ENCODE peak calls at places on chromosomes 11 and 22, in four cellular contexts. E, Y, I and F are unnamed samples.

GRCh38 chr11:100810146-100810545 is 123.1 kb downstream of the ARHGAP42 start:
- DNase-seq in Y (no peak), I (peak; percentile 62), E (no peak), F (no peak)

GRCh38 chr11:123493393-123494063 is 63.5 kb downstream of the GRAMD1B start:
- DNase-seq in Y (no peak), E (no peak), I (no peak), F (no peak)

GRCh38 chr22:37775785-37776638 is 31.7 kb upstream of the GCAT start:
- DNase-seq in I (peak; percentile 83), E (no peak), Y (no peak), F (no peak)

GRCh38 chr22:44369241-44369652 is 56.5 kb upstream of the SHISAL1 start:
- DNase-seq in E (no peak), Y (no peak), I (no peak), F (no peak)

GRCh38 chr11:133506551-133507094 is 25.7 kb downstream of the OPCML start:
- DNase-seq in E (no peak), Y (no peak), I (no peak), F (no peak)

GRCh38 chr11:117160826-117161225 is 16.7 kb downstream of the PAFAH1B2 start:
- DNase-seq in Y (no peak), I (peak; percentile 55), E (no peak), F (no peak)

GRCh38 chr11:57644748-57645715 is 4.7 kb downstream of the YPEL4 start:
- DNase-seq in I (peak; percentile 74), E (peak; percentile 78), Y (peak; percentile 46), F (peak; percentile 79)

GRCh38 chr11:64466115-64466718 is 107.3 kb downstream of the RPS6KA4 start:
- DNase-seq in E (no peak), I (no peak), Y (no peak), F (no peak)

GRCh38 chr11:57311109-57311936 is 13.4 kb downstream of the TNKS1BP1 start:
- DNase-seq in I (peak; percentile 97), Y (peak; percentile 87), E (peak; percentile 97), F (peak; percentile 83)

DNA sequence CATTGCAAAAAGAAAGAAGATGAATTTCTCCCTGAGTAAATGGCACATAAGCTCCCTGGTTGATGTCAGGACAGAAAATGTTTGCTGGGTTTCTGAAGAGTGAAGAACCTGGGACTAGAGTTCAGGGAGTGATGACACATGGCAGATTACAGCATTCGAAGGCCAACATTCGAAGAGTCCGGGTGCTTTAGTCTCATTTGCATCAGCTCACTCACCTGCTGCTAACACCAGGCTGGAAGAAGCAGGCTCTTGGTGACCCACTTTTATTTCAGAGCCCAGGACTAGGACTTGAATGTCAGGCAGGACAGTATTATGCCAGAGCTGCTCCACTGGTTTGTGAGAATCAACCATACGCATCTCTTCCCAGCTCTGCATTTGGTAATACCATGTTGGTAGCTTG is 135.7 kb upstream of the TTC12 start:
- DNase-seq in Y (no peak), E (no peak), I (no peak), F (no peak)
- H3K4me3 ChIP-seq in Y (no peak overlapping the region), E (no peak overlapping the region), I (no peak overlapping the region), F (no peak overlapping the region)

DNA sequence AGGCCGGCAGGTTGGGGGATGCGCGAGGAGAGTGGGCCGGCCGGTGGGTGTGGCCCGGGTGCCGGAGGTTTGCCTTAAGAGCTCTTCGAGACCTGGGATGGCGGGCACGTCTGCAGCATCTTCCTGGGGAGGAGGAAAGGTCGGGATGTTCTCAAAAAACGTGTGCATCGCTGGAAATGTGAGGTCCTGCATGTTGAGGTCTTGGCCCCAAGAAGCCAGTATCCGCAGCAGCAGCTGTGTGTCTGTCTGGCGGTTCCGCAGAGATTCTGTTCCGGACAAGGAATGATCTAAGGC is 1.4 kb downstream of the NAV2 start:
- DNase-seq in E (no peak), I (no peak), Y (no peak), F (no peak)
- H3K4me3 ChIP-seq in E (peak overlapping the region; percentile 76), I (peak overlapping the region; percentile 71), Y (peak overlapping the region; percentile 92), F (no peak overlapping the region)

DNA sequence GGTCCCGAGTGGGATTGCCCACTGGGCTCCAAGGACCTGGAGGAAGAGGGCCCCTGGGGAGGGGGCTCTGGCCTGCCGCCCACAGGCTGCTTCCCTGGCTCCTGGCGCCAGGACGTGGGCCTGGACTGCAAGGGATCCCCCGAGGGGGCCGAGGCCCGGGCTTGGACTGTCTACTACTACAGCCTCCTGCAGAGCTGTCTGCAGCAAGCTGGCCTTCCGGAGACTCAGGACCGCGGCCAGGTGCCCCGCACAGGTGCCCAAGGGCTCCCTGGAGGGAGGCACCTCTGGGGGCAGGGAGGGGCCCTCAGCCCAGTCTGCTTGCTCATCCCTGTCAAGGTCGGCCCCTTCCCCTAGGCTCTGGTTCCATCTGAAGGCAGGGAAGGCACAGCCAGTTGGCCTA is 1.9 kb downstream of the CARNS1 start:
- DNase-seq in Y (no peak), E (no peak), I (no peak), F (no peak)
- H3K4me3 ChIP-seq in Y (no peak overlapping the region), E (no peak overlapping the region), I (no peak overlapping the region), F (peak overlapping the region; percentile 15)

DNA sequence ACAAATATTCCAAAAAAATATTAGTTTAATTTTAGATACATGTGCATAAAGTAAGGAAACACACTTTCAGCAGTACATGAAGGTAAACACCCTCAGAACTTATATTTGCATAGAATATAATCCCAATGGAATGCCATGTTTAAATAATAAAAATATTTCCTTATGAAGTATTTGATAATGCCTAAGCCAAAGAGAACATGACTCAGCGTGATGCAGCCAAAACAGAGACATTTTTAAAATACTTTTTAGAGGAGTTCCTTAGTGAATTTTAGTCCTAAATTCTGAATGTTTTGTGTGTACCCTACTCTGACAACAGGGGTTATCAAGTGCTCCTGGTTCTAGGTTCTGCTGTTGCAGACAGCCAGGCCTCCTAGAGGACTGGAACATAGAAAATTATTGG is 39.1 kb upstream of the POU2AF2 start:
- DNase-seq in Y (no peak), I (no peak), E (no peak), F (no peak)
- H3K4me3 ChIP-seq in Y (no peak overlapping the region), I (no peak overlapping the region), E (no peak overlapping the region), F (no peak overlapping the region)

DNA sequence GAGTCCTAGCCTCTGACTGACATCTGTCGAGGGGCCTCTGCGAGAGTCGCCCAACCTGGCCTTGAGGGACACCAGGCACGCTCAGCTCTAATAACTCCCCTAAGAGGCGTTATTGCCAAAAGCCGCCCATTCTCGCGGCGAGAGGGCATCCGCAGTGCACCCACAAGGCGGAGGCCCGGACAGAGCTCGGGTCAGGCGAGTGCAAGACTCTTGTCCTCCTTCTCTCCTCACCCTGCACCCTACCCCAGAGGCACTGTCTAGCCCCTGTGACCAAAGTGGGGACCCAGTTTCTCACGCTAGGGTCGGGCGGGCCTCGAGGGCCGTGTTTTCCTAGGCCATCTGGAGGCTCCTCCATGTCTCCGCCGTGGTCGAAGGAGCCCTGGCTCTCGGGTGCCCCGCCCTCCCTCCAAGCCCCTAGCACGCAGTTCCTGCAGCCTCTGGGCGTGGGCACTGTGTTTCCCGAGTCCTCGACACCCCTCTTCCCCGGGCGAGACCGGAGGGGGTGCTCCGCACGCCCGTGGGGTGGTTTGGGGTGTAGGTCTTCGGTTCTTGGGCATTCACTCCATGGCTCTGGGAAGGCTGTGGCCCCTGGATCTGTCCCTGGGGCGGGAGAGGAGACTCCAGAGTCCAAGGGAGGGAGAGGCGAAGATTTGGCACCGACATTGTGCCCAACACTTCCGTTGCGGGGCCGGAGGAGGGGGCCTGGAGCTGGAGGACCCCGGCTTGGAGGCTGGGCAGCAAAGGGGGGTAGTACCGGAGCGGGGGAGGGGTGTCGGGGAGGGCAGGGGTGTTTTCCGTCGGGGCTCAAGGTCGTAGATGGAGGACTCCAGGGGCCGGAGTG is 1.0 kb downstream of the CHRM4 start:
- DNase-seq in I (peak; percentile 18), Y (no peak), E (no peak), F (no peak)
- H3K4me3 ChIP-seq in I (no peak overlapping the region), Y (no peak overlapping the region), E (no peak overlapping the region), F (no peak overlapping the region)